ENCODE peak calls at places on chromosome 9, in seven cellular contexts. K, N, Y, E, W, X and I are unnamed samples.

GRCh38 chr9:94148419-94148818 is 64.2 kb downstream of the PTPDC1 start:
- DNase-seq in W (no peak), Y (no peak), N (no peak), E (no peak), X (no peak), K (no peak), I (no peak)

GRCh38 chr9:8652282-8652681 is 852.7 kb upstream of the DMAC1 start:
- DNase-seq in W (no peak), Y (no peak), N (no peak), X (no peak), E (no peak), K (no peak), I (no peak)

GRCh38 chr9:79945495-79945894 is 373.7 kb downstream of the TLE4 start:
- DNase-seq in N (no peak), E (no peak), W (no peak), Y (no peak), K (no peak), X (no peak), I (no peak)

GRCh38 chr9:15373201-15373530 is 49.5 kb upstream of the SNAPC3 start:
- DNase-seq in Y (no peak), N (no peak), W (no peak), X (no peak), K (no peak), E (no peak), I (no peak)

GRCh38 chr9:18699749-18700148 is 225.8 kb downstream of the ADAMTSL1 start:
- DNase-seq in E (no peak), W (no peak), N (no peak), Y (no peak), K (no peak), X (no peak), I (no peak)

GRCh38 chr9:26812217-26812616 is 80.4 kb downstream of the CAAP1 start:
- DNase-seq in N (no peak), K (no peak), Y (no peak), W (no peak), E (no peak), X (no peak), I (no peak)

GRCh38 chr9:133534346-133535284 is at the start of gene ADAMTSL2:
- DNase-seq in X (no peak), N (peak; percentile 19), Y (peak; percentile 89), K (peak; percentile 49), E (no peak), W (peak; percentile 59), I (no peak)

GRCh38 chr9:93507780-93508179 is 54.4 kb upstream of the FAM120AOS start:
- DNase-seq in N (no peak), K (no peak), X (no peak), W (no peak), E (no peak), Y (no peak), I (no peak)

GRCh38 chr9:79581794-79582193 is 10.0 kb downstream of the TLE4 start:
- DNase-seq in K (peak; percentile 68), W (no peak), X (peak; percentile 41), N (no peak), E (peak; percentile 82), Y (peak; percentile 82), I (no peak)

GRCh38 chr9:36323926-36324325 is 65.7 kb upstream of the GNE start:
- DNase-seq in X (no peak), W (no peak), E (no peak), K (no peak), Y (no peak), N (no peak), I (no peak)

GRCh38 chr9:136584401-136585328 is 38.8 kb upstream of the NOTCH1 start:
- DNase-seq in N (no peak), K (no peak), X (no peak), E (no peak), Y (no peak), W (no peak), I (no peak)

GRCh38 chr9:102244916-102245315 is 506.5 kb upstream of the GRIN3A start:
- DNase-seq in K (no peak), N (no peak), E (no peak), X (no peak), W (no peak), Y (no peak), I (no peak)

GRCh38 chr9:114888599-114888998 is 41.8 kb downstream of the TNFSF8 start:
- DNase-seq in N (no peak), E (no peak), Y (no peak), W (no peak), X (no peak), K (peak; percentile 7), I (no peak)